ENCODE peak calls at places on chromosome 13, in six cellular contexts. Q is ascending aorta; I is CD4-positive, alpha-beta memory T cell; U is uterus; O is stomach; G is breast epithelium. Z is an unnamed sample.

GRCh38 chr13:86714495-86714894 is 915.3 kb upstream of the SLITRK6 start:
- DNase-seq in Q (no peak), O (no peak), I (no peak), U (no peak), G (no peak), Z (no peak)

GRCh38 chr13:22325761-22326160 is 654.9 kb downstream of the FGF9 start:
- DNase-seq in O (no peak), I (no peak), Q (no peak), U (no peak), G (no peak), Z (no peak)

GRCh38 chr13:75986818-75987217 is 350.7 kb downstream of the LMO7 start:
- DNase-seq in O (no peak), I (no peak), U (no peak), Q (no peak), G (no peak), Z (no peak)

GRCh38 chr13:75748874-75749273 is 112.7 kb downstream of the LMO7 start:
- DNase-seq in Q (no peak), G (no peak), I (no peak), O (no peak), U (no peak), Z (no peak)

GRCh38 chr13:42276683-42277082 is 4.7 kb downstream of the AKAP11 start:
- DNase-seq in I (no peak), U (no peak), G (no peak), Q (no peak), O (no peak), Z (no peak)

GRCh38 chr13:40563350-40564125 is 102.9 kb downstream of the FOXO1 start:
- DNase-seq in O (no peak), G (no peak), Q (no peak), I (no peak), U (no peak), Z (no peak)

GRCh38 chr13:52600666-52601065 is 41.6 kb upstream of the HNRNPA1L2 start:
- DNase-seq in O (no peak), G (no peak), Q (no peak), I (no peak), U (no peak), Z (no peak)

GRCh38 chr13:91025442-91025841 is 322.0 kb upstream of the MIR17HG start:
- DNase-seq in I (no peak), G (no peak), U (no peak), O (no peak), Q (no peak), Z (no peak)

GRCh38 chr13:22137361-22138050 is 466.6 kb downstream of the FGF9 start:
- DNase-seq in I (no peak), U (no peak), G (no peak), O (no peak), Q (no peak), Z (no peak)

GRCh38 chr13:113528101-113528797 is 37.7 kb upstream of the DCUN1D2 start:
- DNase-seq in U (no peak), I (no peak), O (peak), G (peak), Q (peak), Z (no peak)

GRCh38 chr13:20446900-20447299 is 78.8 kb downstream of the CRYL1 start:
- DNase-seq in O (no peak), Q (no peak), U (no peak), G (no peak), I (no peak), Z (no peak)
- H3K27ac ChIP-seq in O (no peak), Q (no peak), U (no peak), G (no peak), I (no peak), Z (no peak)

DNA sequence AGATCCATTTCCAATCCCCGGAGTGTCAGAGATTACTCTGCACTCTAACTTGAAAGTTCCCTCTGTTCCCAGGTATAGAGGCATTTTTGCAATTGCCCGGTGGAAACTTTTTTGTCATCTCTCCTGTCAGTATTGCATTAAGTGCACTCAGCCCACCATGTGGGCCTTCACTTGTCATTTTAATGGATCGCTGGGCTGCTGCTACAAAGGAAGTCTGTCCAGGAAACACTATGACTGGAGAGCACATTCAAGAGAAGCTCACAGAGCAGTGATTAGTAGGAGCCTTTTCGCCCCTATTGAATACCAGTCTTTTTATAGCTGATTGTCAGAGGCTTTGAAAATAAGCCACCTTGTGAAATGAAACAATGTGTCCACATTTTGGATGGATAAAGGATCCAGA is 181.0 kb downstream of the B3GLCT start:
- DNase-seq in O (no peak), Q (no peak), U (no peak), I (no peak), G (no peak), Z (no peak)
- H3K4me3 ChIP-seq in O (no peak), Q (no peak), U (no peak), I (no peak), G (no peak), Z (no peak)

GRCh38 chr13:106683918-106684317 is 116.0 kb upstream of the ARGLU1 start:
- DNase-seq in Q (no peak), O (no peak), G (no peak), U (no peak), I (no peak), Z (no peak)

GRCh38 chr13:106678646-106679045 is 110.7 kb upstream of the ARGLU1 start:
- DNase-seq in U (no peak), G (no peak), Q (no peak), I (no peak), O (no peak), Z (no peak)

GRCh38 chr13:106683179-106683578 is 115.2 kb upstream of the ARGLU1 start:
- DNase-seq in O (no peak), U (no peak), Q (no peak), G (no peak), I (no peak), Z (no peak)

GRCh38 chr13:106685142-106685541 is 117.2 kb upstream of the ARGLU1 start:
- DNase-seq in U (no peak), I (no peak), G (no peak), Q (no peak), O (no peak), Z (no peak)

GRCh38 chr13:106680796-106681482 is 113.0 kb upstream of the ARGLU1 start:
- DNase-seq in U (no peak), O (no peak), I (no peak), Q (no peak), G (no peak), Z (no peak)
- H3K27ac ChIP-seq in U (no peak), O (no peak), I (no peak), Q (no peak), G (no peak), Z (no peak)

DNA sequence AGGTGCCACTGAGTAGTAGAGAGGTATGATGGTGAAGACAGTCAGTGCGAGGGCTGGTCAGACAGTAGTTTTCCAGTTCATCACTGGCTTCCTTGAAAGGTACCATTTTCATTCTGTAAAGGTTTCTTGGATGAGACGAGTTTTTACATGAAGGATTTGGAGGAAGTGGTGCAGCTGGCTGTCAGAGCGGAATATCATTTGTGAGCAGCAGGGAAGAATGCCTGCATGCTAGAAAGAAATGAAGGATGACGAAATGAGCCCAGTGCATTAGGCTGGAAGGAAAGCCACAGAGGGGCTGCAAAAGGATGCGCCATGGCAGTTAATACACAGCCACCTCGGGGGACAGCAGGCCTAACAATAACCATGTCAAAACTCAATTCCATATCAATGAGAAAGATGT is 504.0 kb downstream of the RFC3 start:
- DNase-seq in G (no peak), I (no peak), O (no peak), U (no peak), Q (no peak), Z (no peak)
- H3K4me3 ChIP-seq in G (no peak), I (no peak), O (no peak), U (no peak), Q (no peak), Z (no peak)

DNA sequence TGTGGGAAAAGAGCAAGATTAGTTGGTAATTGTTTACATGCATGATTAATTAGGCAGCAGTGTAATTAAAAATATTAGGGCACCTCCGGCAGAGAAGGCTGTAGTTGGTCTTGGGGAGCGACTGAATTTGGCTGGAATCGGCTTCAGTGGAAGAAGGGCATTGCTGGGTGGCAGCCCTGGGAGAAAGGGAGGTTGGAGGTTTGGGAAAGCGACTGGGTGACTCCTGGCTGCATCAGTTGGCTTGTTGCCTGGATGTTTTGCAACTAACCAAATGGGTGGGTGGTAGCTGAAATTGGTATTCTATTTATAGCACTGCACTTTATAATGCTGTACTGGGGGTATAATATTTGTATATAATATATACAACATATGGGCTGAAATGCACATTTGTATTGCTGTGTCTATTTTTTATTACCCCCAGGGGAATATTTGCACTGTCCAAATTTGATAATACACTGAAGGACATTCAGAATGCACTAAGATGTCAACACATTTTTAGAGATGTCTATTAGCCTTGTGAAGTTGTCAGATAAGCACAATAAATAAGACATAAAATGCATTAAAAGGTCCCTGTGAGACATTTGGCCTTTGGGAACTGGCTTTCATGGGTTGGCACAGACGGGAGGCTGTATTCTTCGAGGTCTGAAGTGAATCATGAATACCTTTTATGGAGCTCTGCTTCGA is 1.7 kb downstream of the B3GLCT start:
- DNase-seq in Q (no peak), I (no peak), U (peak), O (no peak), G (no peak), Z (no peak)
- H3K27ac ChIP-seq in Q (peak), I (peak), U (peak), O (peak), G (no peak), Z (no peak)

GRCh38 chr13:110444226-110444653 is 117.3 kb downstream of the RAB20 start:
- DNase-seq in U (peak), G (no peak), O (no peak), Q (peak), I (no peak), Z (no peak)
- H3K4me3 ChIP-seq in U (no peak), G (no peak), O (no peak), Q (no peak), I (no peak), Z (no peak)

DNA sequence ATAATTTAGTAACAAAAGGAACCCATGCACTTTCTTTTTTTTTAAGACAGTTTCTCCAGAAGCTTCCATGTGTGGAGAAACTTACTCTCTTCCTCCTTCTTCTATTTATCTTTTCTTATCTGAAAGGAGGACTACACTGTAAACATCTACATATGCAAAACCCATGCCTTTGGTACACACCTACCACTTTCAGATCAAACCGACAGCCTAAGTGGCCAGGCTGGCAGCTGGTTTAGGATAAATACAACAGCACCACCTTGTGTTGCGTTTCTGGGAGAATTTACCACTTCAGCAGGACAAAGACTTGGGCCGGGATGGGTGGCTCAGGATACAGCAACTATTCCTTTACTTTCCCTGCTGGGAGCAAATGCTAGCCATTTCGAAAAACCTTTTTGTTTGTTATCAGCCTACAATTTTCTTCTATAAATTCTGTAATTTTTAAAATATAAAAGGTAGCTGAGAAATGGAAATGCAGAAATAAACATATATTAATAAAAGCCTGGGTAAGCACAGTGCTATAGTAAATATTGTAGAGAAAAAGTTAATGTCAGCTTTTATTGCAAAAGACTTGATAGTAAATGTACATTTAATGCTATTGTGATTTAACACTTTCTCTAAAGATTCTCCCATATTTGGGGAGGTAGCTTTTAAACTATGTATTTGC is 94.0 kb upstream of the RFC3 start:
- DNase-seq in G (peak), I (peak), Q (peak), O (peak), U (peak), Z (peak)
- H3K27ac ChIP-seq in G (no peak), I (no peak), Q (peak), O (peak), U (peak), Z (no peak)

GRCh38 chr13:93244918-93245280 is 18.3 kb downstream of the GPC6 start:
- DNase-seq in U (no peak), G (no peak), I (no peak), O (no peak), Q (no peak), Z (no peak)

GRCh38 chr13:93238711-93239110 is 12.1 kb downstream of the GPC6 start:
- DNase-seq in U (no peak), O (no peak), G (no peak), I (no peak), Q (no peak), Z (no peak)

GRCh38 chr13:93246069-93246468 is 19.5 kb downstream of the GPC6 start:
- DNase-seq in O (no peak), Q (no peak), G (no peak), I (no peak), U (no peak), Z (no peak)

GRCh38 chr13:93244141-93244917 is 17.7 kb downstream of the GPC6 start:
- DNase-seq in G (no peak), I (no peak), Q (peak), U (no peak), O (no peak), Z (no peak)

GRCh38 chr13:93243375-93244063 is 16.9 kb downstream of the GPC6 start:
- DNase-seq in O (no peak), U (no peak), G (no peak), Q (no peak), I (no peak), Z (no peak)
- H3K4me3 ChIP-seq in O (no peak), U (no peak), G (peak), Q (no peak), I (no peak), Z (no peak)

DNA sequence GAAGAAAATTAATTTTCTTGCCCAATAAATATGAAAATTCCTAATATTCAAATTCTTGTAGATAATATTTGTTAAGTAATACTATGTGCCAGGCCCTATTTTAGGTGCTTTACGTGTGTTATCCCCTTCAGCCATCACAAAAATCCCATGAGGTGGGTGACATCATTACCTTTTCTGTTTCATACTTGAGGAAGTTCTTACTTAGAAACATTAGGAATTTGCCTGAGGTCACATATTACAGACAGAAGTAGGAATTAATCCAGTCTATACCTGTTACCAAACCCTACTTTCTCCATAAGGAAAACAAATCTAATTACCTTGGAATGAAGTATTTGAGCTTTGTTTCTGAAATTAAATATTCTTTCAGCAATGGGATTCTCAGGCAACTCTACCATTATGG is 336.1 kb downstream of the GPC6 start:
- DNase-seq in G (no peak), O (no peak), Q (no peak), U (no peak), I (no peak), Z (no peak)
- H3K27ac ChIP-seq in G (no peak), O (no peak), Q (no peak), U (no peak), I (no peak), Z (no peak)

DNA sequence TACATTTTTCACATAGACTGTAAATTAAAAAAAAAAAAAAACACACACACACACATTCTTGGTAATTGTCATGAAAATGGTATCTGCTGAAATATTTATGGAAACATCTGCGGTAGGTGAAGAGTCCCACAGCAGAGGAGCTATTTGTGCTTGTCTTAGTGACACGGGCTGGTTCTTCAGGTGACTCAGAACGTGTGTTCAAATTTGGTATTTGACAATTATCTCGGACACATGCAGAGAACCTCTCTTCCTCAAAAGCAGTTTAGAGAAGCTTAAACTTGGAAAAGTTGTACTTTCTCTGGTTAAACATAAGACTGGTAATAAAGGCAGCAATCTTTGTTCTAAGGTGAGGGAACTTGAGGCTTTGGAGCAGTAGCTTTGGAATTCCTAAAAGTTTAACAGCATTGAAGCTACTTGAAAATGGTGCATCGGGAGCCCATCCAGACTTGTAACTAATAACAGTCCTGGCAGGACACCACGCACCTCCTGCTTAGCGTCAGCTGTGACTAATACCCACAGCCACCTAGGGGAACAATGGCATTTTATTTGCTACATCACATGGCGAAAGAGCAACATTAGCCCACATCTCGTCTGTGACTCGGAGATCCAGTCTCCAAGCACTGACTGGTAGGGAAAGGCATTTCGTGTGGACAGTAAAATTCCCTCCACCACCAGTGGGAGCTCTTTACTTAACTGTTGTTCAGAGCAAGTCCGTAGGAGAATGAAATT is 1505.1 kb upstream of the SLC10A2 start:
- DNase-seq in Q (peak), I (no peak), G (no peak), U (peak), O (peak), Z (no peak)
- H3K4me3 ChIP-seq in Q (peak), I (no peak), G (no peak), U (no peak), O (no peak), Z (no peak)